ENCODE peak calls at places on chromosomes 6 and 20, in five cellular contexts. X is naive thymus-derived CD4-positive, alpha-beta T cell; R is esophagus squamous epithelium; I is left ventricle myocardium inferior; T is tibial artery. S is an unnamed sample.

GRCh38 chr6:158191032-158191431 is 22.9 kb downstream of the GTF2H5 start:
- DNase-seq in R (no peak), T (no peak), X (no peak), I (no peak), S (no peak)

GRCh38 chr20:61730631-61731362 is 334.9 kb downstream of the TAF4 start:
- DNase-seq in I (no peak), X (no peak), T (no peak), R (no peak), S (peak; percentile 44)

GRCh38 chr6:160197662-160198061 is 61.0 kb downstream of the SLC22A2 start:
- DNase-seq in X (no peak), R (no peak), T (no peak), I (no peak), S (no peak)

GRCh38 chr20:24981750-24982149 is 10.8 kb downstream of the APMAP start:
- DNase-seq in R (no peak), T (peak; percentile 41), X (no peak), I (peak; percentile 49), S (no peak)

GRCh38 chr20:60806824-60807223 is 445.2 kb upstream of the CDH4 start:
- DNase-seq in R (no peak), T (no peak), I (no peak), X (no peak), S (no peak)

GRCh38 chr6:99288668-99289067 is 60.8 kb downstream of the FAXC start:
- DNase-seq in T (no peak), R (no peak), I (no peak), X (no peak), S (no peak)

GRCh38 chr6:30768634-30769087 is 24.3 kb upstream of the IER3 start:
- DNase-seq in T (no peak), X (no peak), I (no peak), R (no peak), S (peak; percentile 67)

GRCh38 chr6:31094389-31094881 is 17.9 kb downstream of the C6orf15 start:
- DNase-seq in T (no peak), X (no peak), R (no peak), I (no peak), S (no peak)

GRCh38 chr6:33459226-33459625 is 4.8 kb downstream of the ZBTB9 start:
- DNase-seq in R (no peak), I (no peak), X (no peak), T (no peak), S (no peak)

GRCh38 chr6:21496275-21496674 is 97.3 kb upstream of the SOX4 start:
- DNase-seq in X (no peak), R (no peak), T (no peak), I (no peak), S (no peak)

GRCh38 chr6:14502551-14502950 is 385.0 kb downstream of the CD83 start:
- DNase-seq in T (no peak), R (no peak), X (no peak), I (no peak), S (no peak)

GRCh38 chr6:157670466-157671186 is 152.4 kb upstream of the SNX9 start:
- DNase-seq in I (peak; percentile 51), T (peak; percentile 47), R (no peak), X (no peak), S (no peak)

GRCh38 chr20:19022791-19023448 is 189.5 kb upstream of the SLC24A3 start:
- DNase-seq in T (no peak), I (no peak), X (no peak), R (no peak), S (no peak)

DNA sequence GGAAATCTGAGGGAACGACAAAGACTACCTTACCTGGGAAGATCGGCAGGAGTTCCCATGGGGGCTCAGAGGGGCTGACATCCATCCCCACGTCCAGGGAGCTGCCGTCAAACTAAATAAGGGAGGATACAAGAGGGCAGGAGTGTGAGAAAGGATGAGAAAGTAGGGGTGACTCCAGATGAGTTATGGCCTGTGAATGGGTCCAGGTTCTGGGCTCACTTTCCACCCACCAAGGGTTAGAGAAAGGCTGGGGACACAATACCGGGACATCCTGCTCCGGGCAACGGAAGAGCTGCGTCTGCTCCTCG is 683 bp downstream of the ATF6B start:
- DNase-seq in I (no peak), T (no peak), X (no peak), R (no peak), S (no peak)
- H3K27ac ChIP-seq in I (peak overlapping the region; percentile 93), T (peak overlapping the region; percentile 89), X (peak overlapping the region; percentile 92), R (peak overlapping the region; percentile 98), S (no peak overlapping the region)

GRCh38 chr6:135195522-135195921 is 14.4 kb downstream of the MYB start:
- DNase-seq in T (no peak), I (no peak), R (no peak), X (no peak), S (no peak)
- H3K4me1 ChIP-seq in T (no peaks in the 10 kb centered on the region), I (no peaks in the 10 kb centered on the region), R (no peaks in the 10 kb centered on the region), X (no peaks in the 10 kb centered on the region), S (no peaks in the 10 kb centered on the region)

GRCh38 chr20:34977365-34978091 is 21.9 kb downstream of the MYH7B start:
- DNase-seq in R (no peak), T (no peak), I (peak; percentile 80), X (no peak), S (peak; percentile 51)

GRCh38 chr20:34982270-34983088 is 26.8 kb downstream of the MYH7B start:
- DNase-seq in I (no peak), R (no peak), T (no peak), X (no peak), S (no peak)

GRCh38 chr20:34980543-34981213 is 25.0 kb downstream of the MYH7B start:
- DNase-seq in T (no peak), X (no peak), I (peak; percentile 61), R (no peak), S (no peak)

GRCh38 chr20:34978092-34978744 is 22.6 kb downstream of the MYH7B start:
- DNase-seq in I (no peak), R (no peak), X (no peak), T (no peak), S (no peak)

DNA sequence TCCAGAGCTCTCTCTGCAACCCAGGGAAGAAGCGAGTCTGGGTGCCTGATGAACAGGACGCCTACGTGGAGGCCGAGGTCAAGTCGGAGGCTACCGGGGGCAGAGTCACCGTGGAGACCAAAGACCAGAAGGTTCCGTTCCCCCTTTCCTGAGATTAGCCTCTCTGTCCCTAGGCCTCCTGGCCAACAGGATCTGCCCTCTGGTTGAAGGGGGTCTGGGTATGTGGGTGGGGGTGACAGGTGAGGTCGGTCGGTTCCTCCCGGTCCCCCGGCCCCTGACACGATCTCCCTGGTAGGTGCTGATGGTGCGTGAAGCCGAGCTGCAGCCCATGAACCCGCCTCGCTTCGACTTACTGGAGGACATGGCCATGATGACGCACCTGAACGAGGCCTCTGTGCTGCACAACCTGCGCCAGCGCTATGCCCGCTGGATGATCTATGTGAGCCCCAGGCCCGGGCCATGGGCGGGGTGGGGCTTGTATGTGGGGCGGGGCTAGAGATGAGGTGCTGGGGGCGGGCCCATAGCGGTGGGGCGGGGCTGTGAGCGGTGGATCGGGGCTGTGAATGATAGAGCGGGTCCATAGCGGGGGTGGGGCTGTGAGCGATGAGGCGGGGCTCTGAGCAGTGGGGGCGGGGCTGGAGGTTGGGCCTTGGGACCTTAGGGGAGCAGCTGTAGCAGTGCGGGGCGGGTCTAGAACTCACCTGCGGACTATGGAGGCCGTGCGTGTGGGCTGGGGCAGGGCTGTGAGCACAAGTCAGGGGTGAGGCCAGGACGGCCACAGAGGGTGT is 23.9 kb downstream of the MYH7B start:
- DNase-seq in T (no peak), X (no peak), I (peak; percentile 82), R (no peak), S (no peak)
- H3K4me3 ChIP-seq in T (no peak overlapping the region), X (no peak overlapping the region), I (peak overlapping the region; percentile 72), R (no peak overlapping the region), S (no peak overlapping the region)

GRCh38 chr6:28254340-28254618 is 2.2 kb upstream of the ZKSCAN4 start:
- DNase-seq in X (no peak), I (no peak), T (no peak), R (no peak), S (no peak)

GRCh38 chr6:28250747-28251146 is 1.3 kb downstream of the ZKSCAN4 start:
- DNase-seq in I (no peak), R (no peak), T (no peak), X (no peak), S (no peak)

GRCh38 chr6:28248916-28249315 is 3.2 kb downstream of the ZKSCAN4 start:
- DNase-seq in I (no peak), T (no peak), R (no peak), X (no peak), S (no peak)

GRCh38 chr6:28251648-28252506 is at the start of gene ZKSCAN4:
- DNase-seq in T (peak; percentile 78), R (no peak), I (peak; percentile 74), X (peak; percentile 66), S (peak; percentile 84)

DNA sequence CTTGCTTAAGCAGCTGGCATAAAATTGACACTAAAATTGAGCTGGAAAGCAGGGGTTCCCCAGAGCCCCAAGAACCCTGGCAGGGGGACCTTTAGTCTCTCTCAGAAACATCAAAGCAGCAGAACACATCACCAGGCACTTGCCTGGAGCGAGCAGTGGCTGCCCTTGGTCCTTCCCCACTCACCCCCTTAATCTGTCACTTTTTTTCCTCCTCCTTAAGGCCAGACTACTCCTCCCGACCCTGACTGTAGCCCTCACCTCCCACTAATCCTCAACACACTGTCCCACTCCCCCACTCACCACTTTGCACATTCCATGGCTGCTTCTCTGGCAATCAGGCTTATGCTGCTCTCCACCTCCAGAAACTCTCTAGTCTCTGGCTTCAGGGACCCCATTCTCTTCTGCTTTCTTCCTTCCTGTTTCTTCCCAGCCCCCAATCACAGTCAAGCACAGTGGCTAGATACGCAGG is 472 bp upstream of the ZKSCAN4 start:
- DNase-seq in T (no peak), I (no peak), R (no peak), X (no peak), S (no peak)
- H3K27ac ChIP-seq in T (peak overlapping the region; percentile 59), I (peak overlapping the region; percentile 62), R (peak overlapping the region; percentile 48), X (peak overlapping the region; percentile 55), S (no peak overlapping the region)

DNA sequence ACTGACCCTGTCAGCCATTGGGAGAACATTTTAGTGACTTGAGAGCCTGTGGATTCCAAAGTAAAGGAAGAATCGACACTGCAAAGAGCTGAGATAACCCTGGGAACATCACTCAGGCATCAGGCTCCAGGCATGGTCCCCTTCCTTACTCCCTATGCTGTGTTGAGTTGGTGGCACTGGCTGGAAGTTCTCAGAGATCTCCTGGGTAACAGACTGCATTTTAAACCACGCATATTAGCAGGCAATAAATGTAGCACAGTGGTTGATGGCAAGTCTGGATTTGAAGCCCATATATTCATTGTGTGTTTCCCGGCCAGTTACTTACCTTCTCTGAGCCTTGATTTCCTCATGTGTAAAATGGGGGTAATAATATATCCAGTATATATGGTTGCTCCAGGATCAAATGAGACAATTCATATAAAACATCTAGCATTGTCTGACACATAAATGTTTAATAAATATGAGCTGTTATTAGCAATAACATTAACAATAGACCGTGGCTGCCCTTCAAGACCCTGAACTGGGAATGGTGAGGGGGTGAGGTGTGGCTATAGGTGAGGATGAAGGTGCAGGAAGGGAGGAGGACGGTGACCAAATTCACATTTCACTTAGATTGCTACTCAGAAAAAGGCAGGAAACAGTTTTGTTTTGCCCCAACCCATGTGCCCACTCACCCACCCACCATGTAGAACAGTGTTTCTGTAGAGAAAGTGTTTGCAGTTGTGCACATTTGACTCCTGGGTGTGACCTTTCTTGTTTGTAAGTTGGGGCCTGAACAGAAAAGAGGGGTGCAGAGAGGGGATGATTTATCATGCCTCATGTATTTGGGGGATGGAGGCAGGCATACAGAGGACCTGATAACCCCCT is 2.1 kb downstream of the PLCG1 start:
- DNase-seq in T (no peak), I (no peak), R (no peak), X (peak; percentile 36), S (no peak)
- H3K4me1 ChIP-seq in T (peaks cover 7% of the 10 kb centered on the region), I (peaks cover 93% of the 10 kb centered on the region), R (peaks cover 90% of the 10 kb centered on the region), X (peaks cover 65% of the 10 kb centered on the region), S (no peaks in the 10 kb centered on the region)

DNA sequence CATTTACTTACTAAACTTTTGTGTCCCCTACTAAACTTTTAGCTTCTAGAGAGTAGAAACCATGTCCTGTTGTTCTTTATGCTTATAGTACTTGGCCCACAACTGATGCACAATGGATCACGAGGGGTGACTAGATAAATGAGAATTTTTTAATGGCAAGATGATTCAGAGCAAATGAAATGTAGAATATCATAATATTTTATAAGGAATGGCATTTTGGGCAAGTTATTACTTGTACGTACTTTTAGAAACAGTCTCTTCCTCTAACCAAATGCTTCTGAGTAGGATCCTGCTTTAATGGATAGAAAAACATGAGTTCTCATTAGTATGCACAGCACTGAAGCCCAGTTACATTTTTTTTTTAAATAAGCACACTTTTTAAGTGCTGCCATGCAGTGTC is 336.3 kb downstream of the NRN1 start:
- DNase-seq in I (no peak), R (no peak), T (no peak), X (no peak), S (no peak)
- H3K4me3 ChIP-seq in I (no peak overlapping the region), R (no peak overlapping the region), T (no peak overlapping the region), X (no peak overlapping the region), S (no peak overlapping the region)

S was measured in aorta.